ENCODE peak calls at places on chromosomes 2 and 18, in four cellular contexts. C is ovary; N is activated CD8-positive, alpha-beta memory T cell treated with anti-CD3 and anti-CD28 coated beads for 4 hours; O is NCI-H748 treated with DMSO at 0.1 percent for 48 hours. X is an unnamed sample.

GRCh38 chr2:237222178-237222577 is 136.5 kb downstream of the COPS8 start:
- DNase-seq in O (no peak), N (no peak), C (no peak), X (no peak)

GRCh38 chr2:117613101-117613500 is 201.4 kb upstream of the DDX18 start:
- DNase-seq in O (no peak), N (no peak), C (no peak), X (no peak)

GRCh38 chr2:100630473-100630977 is 67.7 kb downstream of the PDCL3 start:
- DNase-seq in O (no peak), C (no peak), N (no peak), X (no peak)

GRCh38 chr2:170929686-170930050 is 615 bp downstream of the GORASP2 start:
- DNase-seq in N (peak), C (peak), O (peak), X (peak)

GRCh38 chr2:3612639-3613523 is 18.0 kb downstream of the COLEC11 start:
- DNase-seq in C (no peak), O (no peak), N (no peak), X (no peak)

GRCh38 chr2:31434911-31435310 is 20.4 kb upstream of the XDH start:
- DNase-seq in N (no peak), O (no peak), C (no peak), X (no peak)

GRCh38 chr2:219596954-219597551 is 604 bp upstream of the STK11IP start:
- DNase-seq in O (no peak), C (no peak), N (no peak), X (no peak)

GRCh38 chr2:221104391-221104811 is 467.7 kb downstream of the EPHA4 start:
- DNase-seq in N (no peak), C (peak), O (no peak), X (no peak)

GRCh38 chr18:4096501-4096900 is 358.6 kb downstream of the DLGAP1 start:
- DNase-seq in N (no peak), O (no peak), C (no peak), X (no peak)

GRCh38 chr2:181546086-181546485 is 88.9 kb downstream of the ITGA4 start:
- DNase-seq in N (no peak), O (no peak), C (no peak), X (no peak)

GRCh38 chr2:240646061-240646899 is 21.0 kb downstream of the GPR35 start:
- DNase-seq in C (no peak), O (no peak), N (no peak), X (no peak)

GRCh38 chr2:26555246-26556133 is 77.6 kb upstream of the OTOF start:
- DNase-seq in C (no peak), O (no peak), N (no peak), X (no peak)

GRCh38 chr2:117718048-117718447 is 96.4 kb upstream of the DDX18 start:
- DNase-seq in N (no peak), C (no peak), O (no peak), X (no peak)

GRCh38 chr18:12046751-12047335 is 46.8 kb upstream of the ANKRD62 start:
- DNase-seq in C (no peak), N (no peak), O (no peak), X (no peak)

GRCh38 chr2:96315400-96316071 is 9.6 kb upstream of the ITPRIPL1 start:
- DNase-seq in C (no peak), N (no peak), O (no peak), X (no peak)

GRCh38 chr18:55119434-55119833 is 160.2 kb upstream of the CCDC68 start:
- DNase-seq in O (no peak), N (no peak), C (no peak), X (no peak)

GRCh38 chr2:41933585-41934322 is 114.1 kb upstream of the PKDCC start:
- DNase-seq in C (peak), N (no peak), O (no peak), X (no peak)

GRCh38 chr2:74696758-74697327 is 42.8 kb downstream of the SEMA4F start:
- DNase-seq in O (no peak), N (no peak), C (no peak), X (no peak)

GRCh38 chr2:183389546-183390080 is 265.4 kb downstream of the NUP35 start:
- DNase-seq in O (no peak), N (no peak), C (no peak), X (no peak)

GRCh38 chr2:28437142-28437835 is 44.6 kb downstream of the FOSL2 start:
- DNase-seq in O (no peak), C (no peak), N (no peak), X (no peak)

GRCh38 chr2:219171231-219171651 is 1.4 kb upstream of the SLC23A3 start:
- DNase-seq in C (peak), N (no peak), O (peak), X (no peak)

GRCh38 chr2:219701847-219702634 is 74.6 kb downstream of the SLC4A3 start:
- DNase-seq in N (no peak), O (no peak), C (peak), X (no peak)

GRCh38 chr2:1081411-1082225 is 131.0 kb downstream of the SNTG2 start:
- DNase-seq in C (no peak), O (no peak), N (no peak), X (no peak)

GRCh38 chr2:83596592-83597339 is 862.3 kb downstream of the SUCLG1 start:
- DNase-seq in O (no peak), N (no peak), C (no peak), X (no peak)

GRCh38 chr2:60136913-60137312 is 416.5 kb downstream of the BCL11A start:
- DNase-seq in N (no peak), C (no peak), O (no peak), X (no peak)

GRCh38 chr2:143939976-143940375 is 579.9 kb downstream of the ZEB2 start:
- DNase-seq in N (no peak), C (peak), O (no peak), X (no peak)

GRCh38 chr2:177353084-177353483 is 39.5 kb upstream of the AGPS start:
- DNase-seq in N (no peak), O (no peak), C (no peak), X (no peak)

GRCh38 chr2:72028351-72028995 is 119.2 kb downstream of the CYP26B1 start:
- DNase-seq in O (no peak), C (no peak), N (no peak), X (no peak)

GRCh38 chr2:9799011-9799596 is 44.2 kb upstream of the TAF1B start:
- DNase-seq in N (no peak), O (no peak), C (no peak), X (no peak)

GRCh38 chr2:23475036-23475435 is 90.1 kb downstream of the KLHL29 start:
- DNase-seq in N (no peak), O (no peak), C (no peak), X (no peak)

GRCh38 chr2:75560022-75560767 is 544 bp downstream of the EVA1A start:
- DNase-seq in C (peak), N (no peak), O (no peak), X (no peak)

X was measured in stimulated activated CD8-positive, alpha-beta memory T cell treated with anti-CD3 and anti-CD28 coated beads, Interleukin-7, amount 100 ng/mL, for 4 hours.